ENCODE peak calls at places on chromosome 18, in seven cellular contexts. V, C, L, N, X, Z and I are unnamed samples.

GRCh38 chr18:44079602-44080001 is 601.1 kb upstream of the SETBP1 start:
- DNase-seq in V (peak; percentile 35), C (no peak), L (no peak), N (no peak), X (no peak), Z (no peak), I (no peak)

GRCh38 chr18:48749768-48750167 is 201.0 kb downstream of the SMAD7 start:
- DNase-seq in V (no peak), C (no peak), L (peak; percentile 80), N (no peak), X (no peak), Z (no peak), I (no peak)

GRCh38 chr18:3634250-3634939 is 184.4 kb downstream of the TGIF1 start:
- DNase-seq in V (no peak), C (no peak), L (no peak), N (no peak), X (no peak), Z (no peak), I (no peak)

GRCh38 chr18:35139517-35139916 is 98.3 kb downstream of the MAPRE2 start:
- DNase-seq in V (no peak), C (no peak), L (no peak), N (no peak), X (no peak), Z (no peak), I (no peak)

GRCh38 chr18:55552498-55553189 is 35.3 kb downstream of the TCF4 start:
- DNase-seq in V (no peak), C (no peak), L (no peak), N (no peak), X (no peak), Z (no peak), I (no peak)

GRCh38 chr18:42915240-42915791 is 200.2 kb downstream of the RIT2 start:
- DNase-seq in V (no peak), C (no peak), L (no peak), N (no peak), X (no peak), Z (no peak), I (no peak)

GRCh38 chr18:2147866-2148265 is 423.4 kb downstream of the METTL4 start:
- DNase-seq in V (no peak), C (no peak), L (no peak), N (no peak), X (no peak), Z (no peak), I (no peak)

GRCh38 chr18:56986829-56987228 is 160.1 kb upstream of the BOD1L2 start:
- DNase-seq in V (no peak), C (no peak), L (no peak), N (no peak), X (no peak), Z (no peak), I (no peak)

GRCh38 chr18:28114472-28114871 is 62.5 kb downstream of the CDH2 start:
- DNase-seq in V (no peak), C (no peak), L (no peak), N (no peak), X (no peak), Z (no peak), I (no peak)

GRCh38 chr18:31592520-31593157 is 962 bp downstream of the TTR start:
- DNase-seq in V (no peak), C (no peak), L (no peak), N (no peak), X (no peak), Z (no peak), I (no peak)

GRCh38 chr18:26867471-26867870 is 2.0 kb upstream of the AQP4 start:
- DNase-seq in V (no peak), C (no peak), L (no peak), N (no peak), X (no peak), Z (no peak), I (no peak)

GRCh38 chr18:78822171-78822570 is 157.4 kb upstream of the SALL3 start:
- DNase-seq in V (no peak), C (no peak), L (no peak), N (no peak), X (no peak), Z (no peak), I (no peak)

GRCh38 chr18:58861853-58862252 is 2.8 kb upstream of the ZNF532 start:
- DNase-seq in V (no peak), C (no peak), L (no peak), N (no peak), X (no peak), Z (no peak), I (no peak)

GRCh38 chr18:78971511-78972245 is 7.9 kb upstream of the SALL3 start:
- DNase-seq in V (no peak), C (no peak), L (no peak), N (no peak), X (no peak), Z (no peak), I (no peak)

GRCh38 chr18:10927290-10927979 is 221.9 kb downstream of the PIEZO2 start:
- DNase-seq in V (no peak), C (no peak), L (no peak), N (no peak), X (no peak), Z (no peak), I (no peak)

GRCh38 chr18:63119647-63120046 is 199.9 kb downstream of the BCL2 start:
- DNase-seq in V (peak; percentile 47), C (peak; percentile 12), L (no peak), N (no peak), X (no peak), Z (no peak), I (no peak)
- TF ChIP-seq CTCF in V (peak; percentile 23), C (peak; percentile 31), L (no peak), N (peak; percentile 23), X (peak; percentile 66), Z (no peak), I (no peak)

DNA sequence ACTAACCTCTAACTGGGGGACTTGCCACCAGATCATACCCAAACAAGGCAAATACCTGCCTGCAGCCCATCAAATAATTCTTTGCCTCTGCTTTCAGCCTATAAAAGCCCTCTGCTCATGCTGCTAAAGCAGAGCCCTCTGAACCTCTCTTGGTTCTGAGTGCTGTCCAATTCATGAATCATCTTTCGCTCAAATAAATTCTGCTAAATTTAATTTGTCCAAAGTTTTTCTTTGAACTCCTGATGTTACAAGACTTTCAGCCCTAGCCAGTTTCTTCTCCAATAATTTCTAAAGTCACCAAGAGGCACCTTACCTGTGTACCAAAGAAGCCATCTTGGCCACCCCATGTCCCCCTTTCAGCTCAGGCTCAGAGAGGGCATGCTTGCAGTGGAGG is 72.0 kb downstream of the MRO start:
- DNase-seq in V (no peak), C (no peak), L (no peak), N (no peak), X (no peak), Z (no peak), I (no peak)
- TF ChIP-seq CTCF in V (no peak), C (no peak), L (no peak), N (no peak), X (no peak), Z (no peak), I (no peak)

GRCh38 chr18:23095463-23095862 is 39.8 kb upstream of the CABLES1 start:
- DNase-seq in V (no peak), C (no peak), L (no peak), N (no peak), X (no peak), Z (no peak), I (no peak)
- TF ChIP-seq CTCF in V (no peak), C (peak; percentile 7), L (no peak), N (no peak), X (no peak), Z (no peak), I (no peak)

GRCh38 chr18:36378194-36378593 is 80.7 kb downstream of the FHOD3 start:
- DNase-seq in V (no peak), C (no peak), L (no peak), N (no peak), X (no peak), Z (no peak), I (no peak)
- TF ChIP-seq CTCF in V (no peak), C (no peak), L (no peak), N (no peak), X (no peak), Z (no peak), I (no peak)

DNA sequence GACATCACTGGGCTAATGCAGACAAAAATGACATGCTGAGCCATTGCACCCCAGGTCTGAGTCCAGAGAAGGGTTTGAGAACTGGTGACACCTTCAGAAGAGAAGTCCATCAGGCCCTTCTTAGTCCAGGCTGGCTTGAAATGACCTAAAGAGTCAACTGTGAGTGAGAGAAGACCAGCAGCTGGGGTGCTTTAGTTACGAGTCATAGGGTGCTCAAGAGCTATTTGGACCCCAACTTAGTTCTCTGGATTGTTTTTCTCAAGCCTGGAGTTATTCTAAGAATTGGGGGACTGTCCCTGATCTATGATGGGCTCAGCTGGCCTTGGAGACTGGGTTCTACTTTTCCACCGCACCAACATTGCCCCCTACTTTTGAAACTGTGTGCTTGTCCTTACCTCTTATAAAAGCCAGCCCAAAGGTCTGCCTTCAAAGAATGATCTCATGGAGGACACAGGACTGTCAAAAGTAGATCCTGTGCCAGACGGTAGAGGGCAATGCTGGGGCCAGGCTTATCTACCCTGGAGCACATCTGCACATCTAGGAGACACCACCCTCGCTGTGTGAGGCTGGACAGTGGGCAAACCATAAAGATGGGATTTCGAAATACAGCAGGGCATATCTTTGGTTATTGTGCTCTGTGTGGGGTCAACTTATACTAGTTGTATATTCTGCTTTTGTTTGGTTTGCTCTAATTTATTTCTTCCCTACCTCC is 333.0 kb upstream of the SLC14A2 start:
- DNase-seq in V (peak; percentile 6), C (no peak), L (no peak), N (no peak), X (no peak), Z (no peak), I (no peak)
- TF ChIP-seq CTCF in V (no peak), C (no peak), L (no peak), N (no peak), X (no peak), Z (no peak), I (no peak)

DNA sequence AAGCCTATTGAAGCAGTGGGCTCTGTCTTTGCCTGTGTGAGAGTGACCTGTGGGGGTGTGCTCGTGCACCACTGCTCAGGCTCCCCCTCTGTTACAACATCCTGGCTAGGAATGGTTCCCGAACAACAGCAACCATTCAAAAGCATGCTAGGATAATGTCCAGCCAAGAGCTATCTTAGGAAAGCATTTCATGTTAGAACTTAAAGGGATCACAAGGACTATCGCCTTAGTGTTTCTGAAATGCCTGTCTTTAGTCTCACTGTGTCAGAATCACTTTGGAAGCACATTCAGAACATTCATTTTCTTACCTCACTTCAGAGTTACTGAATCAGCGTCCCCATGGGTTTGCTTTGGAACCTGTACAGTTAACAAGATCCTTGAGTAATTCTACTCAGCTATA is 134.9 kb upstream of the DSEL start:
- DNase-seq in V (no peak), C (no peak), L (no peak), N (no peak), X (no peak), Z (no peak), I (no peak)
- TF ChIP-seq CTCF in V (no peak), C (no peak), L (no peak), N (no peak), X (no peak), Z (no peak), I (no peak)

GRCh38 chr18:39842042-39842791 is 2112.8 kb upstream of the PIK3C3 start:
- DNase-seq in V (no peak), C (no peak), L (no peak), N (no peak), X (no peak), Z (no peak), I (peak; percentile 40)
- TF ChIP-seq CTCF in V (no peak), C (no peak), L (no peak), N (no peak), X (no peak), Z (no peak), I (no peak)

GRCh38 chr18:62982600-62983251 is 267.4 kb downstream of the PHLPP1 start:
- DNase-seq in V (peak; percentile 74), C (peak; percentile 27), L (peak; percentile 79), N (peak; percentile 64), X (no peak), Z (peak; percentile 46), I (peak; percentile 55)
- TF ChIP-seq CTCF in V (peak; percentile 86), C (peak; percentile 75), L (peak; percentile 69), N (peak; percentile 73), X (peak; percentile 89), Z (peak; percentile 75), I (peak; percentile 78)